ENCODE peak calls at places on chromosomes 6 and 20, in six cellular contexts. One of them, this sample, is unnamed.

GRCh38 chr20:6492396-6493055 is 275.0 kb upstream of the BMP2 start:
- DNase-seq in cardiac fibroblast: peak
- DNase-seq in H9: peak
- DNase-seq in ovary: no peak
- DNase-seq in heart right ventricle: no peak
- DNase-seq in CD4-positive, alpha-beta T cell: no peak
- DNase-seq in this sample: no peak

GRCh38 chr6:297571-298232 is 5.4 kb downstream of the DUSP22 start:
- DNase-seq in cardiac fibroblast: no peak
- DNase-seq in H9: no peak
- DNase-seq in ovary: no peak
- DNase-seq in heart right ventricle: no peak
- DNase-seq in CD4-positive, alpha-beta T cell: no peak
- DNase-seq in this sample: no peak

GRCh38 chr20:41030536-41031242 is 2.1 kb downstream of the TOP1 start:
- DNase-seq in cardiac fibroblast: peak
- DNase-seq in H9: no peak
- DNase-seq in ovary: no peak
- DNase-seq in heart right ventricle: no peak
- DNase-seq in CD4-positive, alpha-beta T cell: no peak
- DNase-seq in this sample: peak

GRCh38 chr6:46263709-46264091 is 92.9 kb upstream of the ENPP5 start:
- DNase-seq in cardiac fibroblast: peak
- DNase-seq in H9: no peak
- DNase-seq in ovary: no peak
- DNase-seq in heart right ventricle: no peak
- DNase-seq in CD4-positive, alpha-beta T cell: no peak
- DNase-seq in this sample: peak

GRCh38 chr6:90765491-90765890 is 178.6 kb upstream of the MAP3K7 start:
- DNase-seq in cardiac fibroblast: no peak
- DNase-seq in H9: no peak
- DNase-seq in ovary: no peak
- DNase-seq in heart right ventricle: no peak
- DNase-seq in CD4-positive, alpha-beta T cell: no peak
- DNase-seq in this sample: no peak

GRCh38 chr6:106253731-106254130 is 71.8 kb downstream of the ATG5 start:
- DNase-seq in cardiac fibroblast: peak
- DNase-seq in H9: no peak
- DNase-seq in ovary: no peak
- DNase-seq in heart right ventricle: no peak
- DNase-seq in CD4-positive, alpha-beta T cell: no peak
- DNase-seq in this sample: peak

GRCh38 chr6:16582437-16583150 is 178.7 kb downstream of the ATXN1 start:
- DNase-seq in cardiac fibroblast: peak
- DNase-seq in H9: no peak
- DNase-seq in ovary: no peak
- DNase-seq in heart right ventricle: no peak
- DNase-seq in CD4-positive, alpha-beta T cell: no peak
- DNase-seq in this sample: no peak

GRCh38 chr20:12824353-12824752 is 184.4 kb upstream of the SPTLC3 start:
- DNase-seq in cardiac fibroblast: no peak
- DNase-seq in H9: no peak
- DNase-seq in ovary: no peak
- DNase-seq in heart right ventricle: no peak
- DNase-seq in CD4-positive, alpha-beta T cell: no peak
- DNase-seq in this sample: no peak

GRCh38 chr20:63576311-63576710 is 2.3 kb upstream of the HELZ2 start:
- DNase-seq in cardiac fibroblast: no peak
- DNase-seq in H9: no peak
- DNase-seq in ovary: no peak
- DNase-seq in heart right ventricle: no peak
- DNase-seq in CD4-positive, alpha-beta T cell: no peak
- DNase-seq in this sample: no peak

GRCh38 chr6:72042088-72042487 is 155.7 kb downstream of the RIMS1 start:
- DNase-seq in cardiac fibroblast: peak
- DNase-seq in H9: no peak
- DNase-seq in ovary: no peak
- DNase-seq in heart right ventricle: no peak
- DNase-seq in CD4-positive, alpha-beta T cell: no peak
- DNase-seq in this sample: no peak

GRCh38 chr6:100701728-100702127 is 179.4 kb downstream of the ASCC3 start:
- DNase-seq in cardiac fibroblast: peak
- DNase-seq in H9: no peak
- DNase-seq in ovary: no peak
- DNase-seq in heart right ventricle: no peak
- DNase-seq in CD4-positive, alpha-beta T cell: no peak
- DNase-seq in this sample: peak

GRCh38 chr20:6882911-6883310 is 115.4 kb downstream of the BMP2 start:
- DNase-seq in cardiac fibroblast: no peak
- DNase-seq in H9: no peak
- DNase-seq in ovary: no peak
- DNase-seq in heart right ventricle: no peak
- DNase-seq in CD4-positive, alpha-beta T cell: no peak
- DNase-seq in this sample: peak

GRCh38 chr6:150334790-150335783 is 33.7 kb upstream of the IYD start:
- DNase-seq in cardiac fibroblast: peak
- DNase-seq in H9: peak
- DNase-seq in ovary: no peak
- DNase-seq in heart right ventricle: no peak
- DNase-seq in CD4-positive, alpha-beta T cell: no peak
- DNase-seq in this sample: peak

GRCh38 chr20:58651548-58651822 is 402 bp downstream of the STX16 start:
- DNase-seq in cardiac fibroblast: no peak
- DNase-seq in H9: no peak
- DNase-seq in ovary: no peak
- DNase-seq in heart right ventricle: no peak
- DNase-seq in CD4-positive, alpha-beta T cell: no peak
- DNase-seq in this sample: no peak

GRCh38 chr20:61589055-61589385 is 337.0 kb downstream of the CDH4 start:
- DNase-seq in cardiac fibroblast: peak
- DNase-seq in H9: no peak
- DNase-seq in ovary: no peak
- DNase-seq in heart right ventricle: no peak
- DNase-seq in CD4-positive, alpha-beta T cell: no peak
- DNase-seq in this sample: peak

DNA sequence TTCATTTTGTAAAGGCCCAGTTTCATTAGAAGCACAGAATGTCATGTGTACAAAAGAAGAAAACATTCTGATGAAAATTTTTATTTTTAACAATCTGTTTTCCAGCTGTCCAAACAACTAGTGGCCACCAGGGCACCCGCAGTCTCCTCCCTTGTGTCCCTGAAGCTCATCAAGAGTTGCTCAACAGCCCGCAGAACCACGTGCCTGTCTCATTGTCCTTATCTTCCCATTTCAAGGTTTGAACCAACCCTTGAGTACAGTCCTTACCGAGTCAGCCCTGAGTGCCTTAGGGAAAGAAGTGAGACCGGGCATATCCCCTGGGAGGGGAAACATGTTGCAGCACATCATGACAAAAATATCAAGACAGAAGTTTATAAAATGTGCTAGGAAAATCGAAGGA is 15.9 kb upstream of the ZNF133 start:
- DNase-seq in cardiac fibroblast: peak
- DNase-seq in H9: no peak
- DNase-seq in ovary: no peak
- DNase-seq in heart right ventricle: peak
- DNase-seq in CD4-positive, alpha-beta T cell: no peak
- DNase-seq in this sample: peak
- TF ChIP-seq CTCF in cardiac fibroblast: peak
- TF ChIP-seq CTCF in H9: peak
- TF ChIP-seq CTCF in ovary: no peak
- TF ChIP-seq CTCF in heart right ventricle: no peak
- TF ChIP-seq CTCF in CD4-positive, alpha-beta T cell: no peak
- TF ChIP-seq CTCF in this sample: peak

GRCh38 chr6:44062771-44063560 is 64.3 kb downstream of the MRPL14 start:
- DNase-seq in cardiac fibroblast: no peak
- DNase-seq in H9: peak
- DNase-seq in ovary: no peak
- DNase-seq in heart right ventricle: no peak
- DNase-seq in CD4-positive, alpha-beta T cell: no peak
- DNase-seq in this sample: peak
- TF ChIP-seq CTCF in cardiac fibroblast: peak
- TF ChIP-seq CTCF in H9: peak
- TF ChIP-seq CTCF in ovary: no peak
- TF ChIP-seq CTCF in heart right ventricle: peak
- TF ChIP-seq CTCF in CD4-positive, alpha-beta T cell: no peak
- TF ChIP-seq CTCF in this sample: peak

GRCh38 chr6:80094017-80094416 is 12.5 kb upstream of the BCKDHB start:
- DNase-seq in cardiac fibroblast: peak
- DNase-seq in H9: no peak
- DNase-seq in ovary: no peak
- DNase-seq in heart right ventricle: no peak
- DNase-seq in CD4-positive, alpha-beta T cell: no peak
- DNase-seq in this sample: peak
- TF ChIP-seq CTCF in cardiac fibroblast: peak
- TF ChIP-seq CTCF in H9: peak
- TF ChIP-seq CTCF in ovary: peak
- TF ChIP-seq CTCF in heart right ventricle: peak
- TF ChIP-seq CTCF in CD4-positive, alpha-beta T cell: peak
- TF ChIP-seq CTCF in this sample: peak

DNA sequence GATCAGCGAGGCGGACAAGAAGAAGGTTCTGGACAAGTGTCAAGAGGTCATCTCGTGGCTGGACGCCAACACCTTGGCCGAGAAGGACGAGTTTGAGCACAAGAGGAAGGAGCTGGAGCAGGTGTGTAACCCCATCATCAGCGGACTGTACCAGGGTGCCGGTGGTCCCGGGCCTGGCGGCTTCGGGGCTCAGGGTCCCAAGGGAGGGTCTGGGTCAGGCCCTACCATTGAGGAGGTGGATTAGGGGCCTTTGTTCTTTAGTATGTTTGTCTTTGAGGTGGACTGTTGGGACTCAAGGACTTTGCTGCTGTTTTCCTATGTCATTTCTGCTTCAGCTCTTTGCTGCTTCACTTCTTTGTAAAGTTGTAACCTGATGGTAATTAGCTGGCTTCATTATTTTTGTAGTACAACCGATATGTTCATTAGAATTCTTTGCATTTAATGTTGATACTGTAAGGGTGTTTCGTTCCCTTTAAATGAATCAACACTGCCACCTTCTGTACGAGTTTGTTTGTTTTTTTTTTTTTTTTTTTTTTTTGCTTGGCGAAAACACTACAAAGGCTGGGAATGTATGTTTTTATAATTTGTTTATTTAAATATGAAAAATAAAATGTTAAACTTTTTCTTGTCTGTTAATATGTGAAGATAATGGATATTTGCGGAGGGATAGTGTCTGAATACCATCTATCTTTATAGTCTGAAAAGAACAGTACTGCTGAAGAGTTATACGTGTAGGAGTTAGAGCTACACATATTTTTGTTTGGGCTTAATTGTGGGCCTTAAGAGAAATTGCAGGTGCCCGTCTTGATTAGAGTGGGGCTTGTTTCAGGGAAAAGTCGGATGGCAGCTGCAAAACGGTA is 2.3 kb downstream of the HSPA1B start:
- DNase-seq in cardiac fibroblast: peak
- DNase-seq in H9: no peak
- DNase-seq in ovary: peak
- DNase-seq in heart right ventricle: no peak
- DNase-seq in CD4-positive, alpha-beta T cell: no peak
- DNase-seq in this sample: peak
- TF ChIP-seq CTCF in cardiac fibroblast: peak
- TF ChIP-seq CTCF in H9: peak
- TF ChIP-seq CTCF in ovary: peak
- TF ChIP-seq CTCF in heart right ventricle: peak
- TF ChIP-seq CTCF in CD4-positive, alpha-beta T cell: peak
- TF ChIP-seq CTCF in this sample: peak

GRCh38 chr6:77454386-77454785 is 8.9 kb downstream of the HTR1B start:
- DNase-seq in cardiac fibroblast: peak
- DNase-seq in H9: no peak
- DNase-seq in ovary: no peak
- DNase-seq in heart right ventricle: no peak
- DNase-seq in CD4-positive, alpha-beta T cell: no peak
- DNase-seq in this sample: no peak

GRCh38 chr6:77448546-77448945 is 14.7 kb downstream of the HTR1B start:
- DNase-seq in cardiac fibroblast: no peak
- DNase-seq in H9: no peak
- DNase-seq in ovary: no peak
- DNase-seq in heart right ventricle: no peak
- DNase-seq in CD4-positive, alpha-beta T cell: no peak
- DNase-seq in this sample: peak

GRCh38 chr6:77451466-77451865 is 11.8 kb downstream of the HTR1B start:
- DNase-seq in cardiac fibroblast: no peak
- DNase-seq in H9: no peak
- DNase-seq in ovary: no peak
- DNase-seq in heart right ventricle: no peak
- DNase-seq in CD4-positive, alpha-beta T cell: no peak
- DNase-seq in this sample: no peak

GRCh38 chr6:77447254-77447653 is 16.0 kb downstream of the HTR1B start:
- DNase-seq in cardiac fibroblast: peak
- DNase-seq in H9: no peak
- DNase-seq in ovary: no peak
- DNase-seq in heart right ventricle: no peak
- DNase-seq in CD4-positive, alpha-beta T cell: no peak
- DNase-seq in this sample: peak

GRCh38 chr6:77450924-77451323 is 12.4 kb downstream of the HTR1B start:
- DNase-seq in cardiac fibroblast: peak
- DNase-seq in H9: no peak
- DNase-seq in ovary: no peak
- DNase-seq in heart right ventricle: no peak
- DNase-seq in CD4-positive, alpha-beta T cell: no peak
- DNase-seq in this sample: peak
- TF ChIP-seq CTCF in cardiac fibroblast: peak
- TF ChIP-seq CTCF in H9: no peak
- TF ChIP-seq CTCF in ovary: no peak
- TF ChIP-seq CTCF in heart right ventricle: peak
- TF ChIP-seq CTCF in CD4-positive, alpha-beta T cell: no peak
- TF ChIP-seq CTCF in this sample: peak

GRCh38 chr6:28896505-28897392 is 27.0 kb downstream of the TRIM27 start:
- DNase-seq in cardiac fibroblast: peak
- DNase-seq in H9: peak
- DNase-seq in ovary: peak
- DNase-seq in heart right ventricle: peak
- DNase-seq in CD4-positive, alpha-beta T cell: peak
- DNase-seq in this sample: peak
- TF ChIP-seq CTCF in cardiac fibroblast: peak
- TF ChIP-seq CTCF in H9: peak
- TF ChIP-seq CTCF in ovary: peak
- TF ChIP-seq CTCF in heart right ventricle: peak
- TF ChIP-seq CTCF in CD4-positive, alpha-beta T cell: peak
- TF ChIP-seq CTCF in this sample: peak

GRCh38 chr6:56996401-56996800 is 41.5 kb downstream of the BEND6 start:
- DNase-seq in cardiac fibroblast: no peak
- DNase-seq in H9: no peak
- DNase-seq in ovary: no peak
- DNase-seq in heart right ventricle: no peak
- DNase-seq in CD4-positive, alpha-beta T cell: no peak
- DNase-seq in this sample: no peak

GRCh38 chr6:56995347-56995746 is 40.4 kb downstream of the BEND6 start:
- DNase-seq in cardiac fibroblast: no peak
- DNase-seq in H9: no peak
- DNase-seq in ovary: no peak
- DNase-seq in heart right ventricle: no peak
- DNase-seq in CD4-positive, alpha-beta T cell: no peak
- DNase-seq in this sample: no peak

GRCh38 chr6:57004292-57004691 is 42.2 kb upstream of the KIAA1586 start:
- DNase-seq in cardiac fibroblast: no peak
- DNase-seq in H9: no peak
- DNase-seq in ovary: no peak
- DNase-seq in heart right ventricle: no peak
- DNase-seq in CD4-positive, alpha-beta T cell: no peak
- DNase-seq in this sample: no peak

GRCh38 chr6:56999049-56999448 is 44.1 kb downstream of the BEND6 start:
- DNase-seq in cardiac fibroblast: no peak
- DNase-seq in H9: no peak
- DNase-seq in ovary: no peak
- DNase-seq in heart right ventricle: no peak
- DNase-seq in CD4-positive, alpha-beta T cell: no peak
- DNase-seq in this sample: no peak
- TF ChIP-seq CTCF in cardiac fibroblast: no peak
- TF ChIP-seq CTCF in H9: no peak
- TF ChIP-seq CTCF in ovary: no peak
- TF ChIP-seq CTCF in heart right ventricle: no peak
- TF ChIP-seq CTCF in CD4-positive, alpha-beta T cell: no peak
- TF ChIP-seq CTCF in this sample: no peak